ENCODE peak calls at places on chromosome 15, in five cellular contexts. A, O, F, T and R are unnamed samples.

GRCh38 chr15:67534360-67534759 is 8.1 kb upstream of the MAP2K5 start:
- DNase-seq in A (no peak), O (no peak), F (no peak), T (no peak), R (no peak)

GRCh38 chr15:99345242-99345641 is 94.0 kb downstream of the LRRC28 start:
- DNase-seq in A (no peak), O (no peak), F (no peak), T (no peak), R (no peak)

GRCh38 chr15:27249723-27250160 is 278.8 kb downstream of the GABRG3 start:
- DNase-seq in A (no peak), O (no peak), F (no peak), T (no peak), R (no peak)

GRCh38 chr15:81887913-81888312 is 157.9 kb downstream of the MEX3B start:
- DNase-seq in A (no peak), O (no peak), F (no peak), T (no peak), R (no peak)

GRCh38 chr15:52261498-52262242 is 33.9 kb downstream of the MYO5C start:
- DNase-seq in A (no peak), O (peak; percentile 86), F (no peak), T (peak; percentile 70), R (peak; percentile 74)

GRCh38 chr15:94033683-94034020 is 197.7 kb upstream of the MCTP2 start:
- DNase-seq in A (no peak), O (no peak), F (no peak), T (no peak), R (no peak)

GRCh38 chr15:33915571-33916407 is 52.5 kb upstream of the CHRM5 start:
- DNase-seq in A (peak; percentile 48), O (no peak), F (peak; percentile 11), T (no peak), R (no peak)

GRCh38 chr15:92807971-92808571 is 92.1 kb upstream of the CHD2 start:
- DNase-seq in A (peak; percentile 28), O (no peak), F (no peak), T (no peak), R (no peak)

GRCh38 chr15:78841891-78842290 is 30.6 kb upstream of the ADAMTS7 start:
- DNase-seq in A (no peak), O (no peak), F (no peak), T (no peak), R (no peak)

GRCh38 chr15:49810651-49811175 is 189.9 kb downstream of the DTWD1 start:
- DNase-seq in A (no peak), O (no peak), F (no peak), T (no peak), R (no peak)

GRCh38 chr15:76206325-76206976 is 104.8 kb downstream of the ETFA start:
- DNase-seq in A (no peak), O (no peak), F (no peak), T (no peak), R (peak; percentile 40)

GRCh38 chr15:31070867-31071266 is 30.7 kb downstream of the TRPM1 start:
- DNase-seq in A (no peak), O (no peak), F (no peak), T (peak; percentile 8), R (no peak)

GRCh38 chr15:29132786-29133185 is 136.8 kb downstream of the NSMCE3 start:
- DNase-seq in A (no peak), O (no peak), F (no peak), T (no peak), R (no peak)

GRCh38 chr15:97817266-97817890 is 143.1 kb upstream of the ARRDC4 start:
- DNase-seq in A (no peak), O (no peak), F (no peak), T (no peak), R (no peak)

GRCh38 chr15:61835476-61836106 is 224.7 kb downstream of the VPS13C start:
- DNase-seq in A (peak; percentile 65), O (no peak), F (peak; percentile 35), T (peak; percentile 89), R (peak; percentile 57)

GRCh38 chr15:73630030-73630429 is 3.2 kb downstream of the NPTN start:
- DNase-seq in A (no peak), O (no peak), F (peak; percentile 43), T (no peak), R (no peak)
- TF ChIP-seq HDAC2 in A (no peak), O (no peak), F (no peak), T (no peak), R (no peak)

DNA sequence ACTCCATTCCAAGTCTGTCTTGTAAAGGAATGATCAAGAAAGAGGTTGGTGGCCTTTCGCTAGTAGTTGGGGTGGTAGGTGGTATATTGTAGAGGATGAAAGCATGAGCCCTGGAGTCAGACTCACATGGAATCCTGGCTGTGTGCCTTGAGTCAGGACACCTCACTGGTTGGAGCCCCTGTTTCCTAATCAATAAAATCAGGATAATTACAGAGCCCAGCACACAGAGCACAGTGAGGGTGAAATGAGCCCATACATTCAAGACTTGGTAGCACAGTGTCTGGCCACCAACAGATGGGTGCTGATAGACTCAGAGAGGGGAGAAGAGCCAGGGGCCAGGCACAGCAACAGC is 95.1 kb upstream of the MYZAP start:
- DNase-seq in A (no peak), O (no peak), F (no peak), T (no peak), R (no peak)
- H3K4me3 ChIP-seq in A (no peak overlapping the region), O (no peak overlapping the region), F (no peak overlapping the region), T (no peak overlapping the region), R (no peak overlapping the region)

DNA sequence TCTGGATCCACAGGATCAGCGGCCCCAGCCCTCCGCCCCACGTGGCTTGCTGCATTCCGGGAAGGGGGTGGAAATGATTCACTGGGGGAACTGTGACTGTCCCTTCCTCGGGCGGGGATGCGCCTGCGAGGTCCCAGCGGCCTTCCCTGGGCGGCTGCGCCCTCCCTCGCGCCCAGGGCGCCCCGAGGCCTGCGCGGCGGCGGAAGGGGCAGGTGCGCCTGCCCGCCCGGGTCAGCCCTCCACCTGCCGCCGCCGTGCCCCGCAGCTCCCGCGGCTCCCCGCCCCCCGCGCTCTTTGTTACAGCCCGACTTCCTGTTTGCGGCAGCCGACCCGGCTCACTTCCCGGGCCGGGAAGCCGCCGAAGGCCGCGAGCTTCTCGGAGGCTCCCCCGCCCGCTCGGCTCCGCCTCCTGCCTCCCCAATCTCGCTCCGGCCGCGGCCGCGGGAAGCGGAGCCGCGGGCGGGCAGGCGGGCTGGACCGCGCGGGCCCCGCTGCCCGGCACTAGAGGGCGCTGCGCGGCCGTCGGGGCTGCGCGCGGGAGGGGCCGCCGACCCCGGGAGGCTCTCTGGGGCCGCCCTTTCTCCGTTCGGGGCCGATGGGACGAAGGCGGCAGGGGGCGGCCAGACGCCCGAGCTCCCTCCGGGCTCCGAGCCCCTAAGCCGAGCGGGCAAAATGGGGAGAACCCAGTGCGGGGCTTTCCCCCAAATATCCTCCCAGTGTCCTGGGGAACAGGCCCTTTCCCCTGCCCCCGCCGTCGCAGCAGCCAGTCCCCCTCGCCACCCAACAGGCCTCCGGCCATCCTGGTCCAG is 11.5 kb upstream of the CHAC1 start:
- DNase-seq in A (peak; percentile 93), O (no peak), F (peak; percentile 59), T (peak; percentile 90), R (peak; percentile 63)
- TF ChIP-seq EP300 in A (no peak), O (no peak), F (no peak), T (no peak), R (no peak)

GRCh38 chr15:24819680-24820079 is 135.1 kb upstream of the SNRPN start:
- DNase-seq in A (no peak), O (no peak), F (no peak), T (no peak), R (no peak)

DNA sequence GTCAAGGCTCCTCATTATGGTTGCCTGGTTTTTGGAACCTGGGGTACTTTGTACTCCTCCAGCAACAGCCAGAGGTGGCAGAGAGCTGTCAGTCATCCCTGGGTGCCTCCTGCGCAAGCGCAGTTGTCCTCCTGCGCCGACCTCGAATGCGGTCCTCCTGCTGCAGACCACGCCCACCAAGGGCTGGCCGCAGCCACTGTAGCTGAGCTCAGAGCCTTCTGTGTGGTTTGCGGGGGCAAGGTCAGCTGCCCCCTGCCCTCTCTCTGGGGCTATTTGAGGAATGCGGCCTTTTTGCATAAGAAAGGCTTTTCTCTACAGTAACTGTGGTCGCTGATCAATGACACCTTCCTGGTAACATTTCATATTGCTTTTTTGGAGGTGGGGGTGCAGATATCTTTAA is 131.3 kb upstream of the SNRPN start:
- DNase-seq in A (peak; percentile 8), O (no peak), F (no peak), T (peak; percentile 92), R (no peak)
- TF ChIP-seq HDAC2 in A (no peak), O (no peak), F (no peak), T (no peak), R (no peak)

GRCh38 chr15:100944237-100944875 is 25.2 kb downstream of the LRRK1 start:
- DNase-seq in A (no peak), O (no peak), F (no peak), T (no peak), R (no peak)
- H3K4me3 ChIP-seq in A (no peak overlapping the region), O (peak overlapping the region; percentile 13), F (no peak overlapping the region), T (no peak overlapping the region), R (no peak overlapping the region)

GRCh38 chr15:65521355-65521754 is 3.9 kb upstream of the DPP8 start:
- DNase-seq in A (no peak), O (no peak), F (no peak), T (no peak), R (no peak)

GRCh38 chr15:65519781-65520299 is 2.4 kb upstream of the DPP8 start:
- DNase-seq in A (no peak), O (no peak), F (no peak), T (no peak), R (no peak)

GRCh38 chr15:65517866-65518207 is 348 bp upstream of the DPP8 start:
- DNase-seq in A (no peak), O (no peak), F (no peak), T (no peak), R (no peak)

GRCh38 chr15:65518633-65519285 is 1.3 kb upstream of the DPP8 start:
- DNase-seq in A (no peak), O (no peak), F (no peak), T (no peak), R (no peak)

DNA sequence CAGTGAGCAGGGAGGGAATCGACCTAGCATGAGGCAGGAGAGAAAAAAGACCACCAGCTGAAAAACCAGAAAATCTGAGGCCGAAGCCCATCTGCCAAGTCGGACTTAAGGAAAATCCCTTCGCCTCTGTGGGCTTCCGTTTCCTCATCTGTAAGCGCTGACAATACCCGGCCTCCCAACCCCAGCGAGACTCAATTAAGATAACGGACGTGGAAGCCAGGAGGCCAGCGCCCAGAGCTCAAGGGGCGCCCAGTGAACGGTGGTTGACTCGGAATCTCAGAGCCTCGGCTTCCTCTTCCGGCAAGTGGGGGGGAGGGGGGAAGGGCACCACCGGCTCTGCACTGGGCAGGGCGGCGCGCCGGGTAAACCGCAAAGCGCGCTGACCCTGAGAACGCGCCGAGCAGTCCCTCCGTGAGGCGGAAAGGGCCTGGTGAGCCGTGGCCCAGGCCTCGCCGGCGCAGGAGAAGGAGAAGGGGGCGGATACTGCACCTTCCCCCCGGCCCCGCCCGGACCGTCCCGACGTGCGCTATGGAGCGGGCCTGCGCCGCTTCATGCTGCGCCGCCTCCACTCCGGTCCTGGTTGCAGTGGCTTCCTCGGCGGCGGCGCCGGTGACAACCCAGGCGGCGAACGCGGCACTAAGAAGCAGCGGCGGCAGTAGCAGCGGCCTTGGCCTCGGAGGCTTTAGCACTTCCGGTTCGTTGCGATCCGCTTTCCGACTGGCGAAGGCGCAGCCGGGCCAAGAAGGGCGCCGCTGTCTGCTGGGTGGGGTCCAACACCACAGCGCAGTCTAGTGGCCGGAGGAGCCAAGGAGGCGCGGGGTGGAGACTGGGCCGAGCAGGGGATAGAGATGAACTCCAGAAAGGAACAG is at the start of gene DPP8:
- DNase-seq in A (peak; percentile 92), O (peak; percentile 69), F (peak; percentile 88), T (peak; percentile 97), R (peak; percentile 98)
- TF ChIP-seq EP300 in A (peak; percentile 38), O (no peak), F (peak; percentile 60), T (no peak), R (no peak)